ENCODE peak calls at places on chromosomes 6 and 20, in four cellular contexts. One of them, this sample, is unnamed.

GRCh38 chr6:27157461-27158315 is 89.8 kb upstream of the PRSS16 start:
- DNase-seq in A549: peak
- DNase-seq in K562: peak
- DNase-seq in GM12878: peak
- DNase-seq in this sample: peak

GRCh38 chr6:90156861-90157260 is 139.8 kb downstream of the BACH2 start:
- DNase-seq in A549: no peak
- DNase-seq in K562: no peak
- DNase-seq in GM12878: no peak
- DNase-seq in this sample: no peak

GRCh38 chr6:79115557-79115956 is 37.5 kb upstream of the PHIP start:
- DNase-seq in A549: no peak
- DNase-seq in K562: no peak
- DNase-seq in GM12878: no peak
- DNase-seq in this sample: no peak

GRCh38 chr20:19741914-19742313 is 16.1 kb upstream of the RIN2 start:
- DNase-seq in A549: no peak
- DNase-seq in K562: no peak
- DNase-seq in GM12878: no peak
- DNase-seq in this sample: no peak

GRCh38 chr6:139644821-139645220 is 270.4 kb upstream of the CITED2 start:
- DNase-seq in A549: no peak
- DNase-seq in K562: no peak
- DNase-seq in GM12878: no peak
- DNase-seq in this sample: no peak

GRCh38 chr20:62413896-62414481 is 6.9 kb upstream of the CABLES2 start:
- DNase-seq in A549: peak
- DNase-seq in K562: no peak
- DNase-seq in GM12878: no peak
- DNase-seq in this sample: no peak

GRCh38 chr6:107846262-107846795 is 22.2 kb upstream of the SCML4 start:
- DNase-seq in A549: no peak
- DNase-seq in K562: no peak
- DNase-seq in GM12878: no peak
- DNase-seq in this sample: no peak

GRCh38 chr20:10218536-10219451 is at the start of gene SNAP25:
- DNase-seq in A549: peak
- DNase-seq in K562: peak
- DNase-seq in GM12878: no peak
- DNase-seq in this sample: no peak

GRCh38 chr6:24188571-24188970 is 62.6 kb downstream of the NRSN1 start:
- DNase-seq in A549: no peak
- DNase-seq in K562: no peak
- DNase-seq in GM12878: no peak
- DNase-seq in this sample: no peak

GRCh38 chr6:7640607-7641577 is 50.9 kb downstream of the SNRNP48 start:
- DNase-seq in A549: peak
- DNase-seq in K562: no peak
- DNase-seq in GM12878: no peak
- DNase-seq in this sample: peak

GRCh38 chr6:47716207-47716606 is 17.8 kb downstream of the ADGRF4 start:
- DNase-seq in A549: no peak
- DNase-seq in K562: no peak
- DNase-seq in GM12878: no peak
- DNase-seq in this sample: no peak

GRCh38 chr6:3742076-3742425 is 9.5 kb downstream of the PXDC1 start:
- DNase-seq in A549: no peak
- DNase-seq in K562: no peak
- DNase-seq in GM12878: no peak
- DNase-seq in this sample: no peak

GRCh38 chr6:3739311-3739897 is 12.1 kb downstream of the PXDC1 start:
- DNase-seq in A549: no peak
- DNase-seq in K562: no peak
- DNase-seq in GM12878: no peak
- DNase-seq in this sample: no peak

GRCh38 chr6:3741477-3741871 is 10.0 kb downstream of the PXDC1 start:
- DNase-seq in A549: no peak
- DNase-seq in K562: no peak
- DNase-seq in GM12878: no peak
- DNase-seq in this sample: no peak

GRCh38 chr6:3742426-3743344 is 8.8 kb downstream of the PXDC1 start:
- DNase-seq in A549: peak
- DNase-seq in K562: peak
- DNase-seq in GM12878: no peak
- DNase-seq in this sample: peak

DNA sequence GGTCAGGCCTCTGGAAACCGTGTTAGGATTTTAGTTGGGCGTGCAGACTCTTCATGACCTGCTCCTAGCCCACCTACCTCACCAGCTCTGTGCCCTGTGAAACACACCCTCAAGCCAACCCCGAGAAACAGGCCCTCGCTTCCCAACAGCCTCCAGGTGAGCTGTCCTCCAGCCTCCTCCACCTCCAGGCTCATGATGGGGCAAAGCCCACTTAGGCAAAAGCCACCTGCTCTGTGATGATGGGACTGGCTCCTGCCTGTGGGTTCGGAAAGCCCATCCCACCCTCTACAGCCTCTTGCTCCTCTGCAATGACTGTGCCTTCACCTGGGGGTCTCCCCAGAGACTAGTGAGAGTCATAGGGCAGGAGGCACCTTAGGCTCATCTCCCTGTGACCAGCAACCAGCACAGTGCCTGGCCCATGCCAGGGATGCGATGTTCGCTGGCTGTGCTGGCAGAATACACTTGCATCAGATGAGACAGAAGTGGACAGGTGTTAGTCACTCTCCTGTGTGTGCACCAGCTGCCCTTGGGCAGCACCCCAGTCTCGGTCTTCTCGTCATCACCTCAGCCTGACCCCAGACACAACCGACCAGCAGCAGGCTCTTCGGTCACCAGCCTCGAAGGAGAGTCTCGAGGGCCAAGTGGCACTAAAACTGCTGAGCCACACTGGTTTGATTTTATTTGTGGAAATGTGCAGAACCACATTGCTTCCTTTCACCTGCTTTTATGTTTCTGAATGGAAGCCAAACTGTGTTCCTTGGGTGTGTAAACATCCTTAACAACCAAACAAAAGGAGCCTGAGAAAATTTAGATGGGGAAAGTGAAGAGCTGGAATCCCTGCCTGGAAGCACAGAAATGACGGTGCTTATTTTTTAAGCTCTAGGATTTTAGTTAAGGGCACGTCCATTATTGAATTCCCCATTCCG is 10.7 kb downstream of the PXDC1 start:
- DNase-seq in A549: no peak
- DNase-seq in K562: no peak
- DNase-seq in GM12878: no peak
- DNase-seq in this sample: no peak
- TF ChIP-seq POLR2AphosphoS2 in A549: no peak
- TF ChIP-seq POLR2AphosphoS2 in K562: no peak
- TF ChIP-seq POLR2AphosphoS2 in GM12878: no peak
- TF ChIP-seq POLR2AphosphoS2 in this sample: no peak

GRCh38 chr20:56783826-56784225 is 154.7 kb downstream of the TFAP2C start:
- DNase-seq in A549: peak
- DNase-seq in K562: no peak
- DNase-seq in GM12878: no peak
- DNase-seq in this sample: no peak

GRCh38 chr20:56778765-56779195 is 149.7 kb downstream of the TFAP2C start:
- DNase-seq in A549: peak
- DNase-seq in K562: no peak
- DNase-seq in GM12878: no peak
- DNase-seq in this sample: no peak

GRCh38 chr20:56779452-56780143 is 150.5 kb downstream of the TFAP2C start:
- DNase-seq in A549: no peak
- DNase-seq in K562: no peak
- DNase-seq in GM12878: no peak
- DNase-seq in this sample: no peak

GRCh38 chr20:56780266-56780665 is 151.2 kb downstream of the TFAP2C start:
- DNase-seq in A549: no peak
- DNase-seq in K562: no peak
- DNase-seq in GM12878: no peak
- DNase-seq in this sample: no peak

GRCh38 chr20:56781108-56781739 is 152.1 kb downstream of the TFAP2C start:
- DNase-seq in A549: peak
- DNase-seq in K562: no peak
- DNase-seq in GM12878: no peak
- DNase-seq in this sample: no peak
- TF ChIP-seq POLR2AphosphoS2 in A549: no peak
- TF ChIP-seq POLR2AphosphoS2 in K562: no peak
- TF ChIP-seq POLR2AphosphoS2 in GM12878: no peak
- TF ChIP-seq POLR2AphosphoS2 in this sample: no peak

GRCh38 chr6:142011775-142012174 is 121.0 kb upstream of the GJE1 start:
- DNase-seq in A549: no peak
- DNase-seq in K562: no peak
- DNase-seq in GM12878: no peak
- DNase-seq in this sample: no peak

GRCh38 chr6:142011156-142011555 is 121.6 kb upstream of the GJE1 start:
- DNase-seq in A549: no peak
- DNase-seq in K562: no peak
- DNase-seq in GM12878: no peak
- DNase-seq in this sample: no peak

GRCh38 chr6:142009647-142010046 is 123.1 kb upstream of the GJE1 start:
- DNase-seq in A549: no peak
- DNase-seq in K562: peak
- DNase-seq in GM12878: no peak
- DNase-seq in this sample: no peak

GRCh38 chr6:142008016-142008735 is 124.5 kb upstream of the GJE1 start:
- DNase-seq in A549: no peak
- DNase-seq in K562: no peak
- DNase-seq in GM12878: no peak
- DNase-seq in this sample: no peak

GRCh38 chr6:142008776-142009175 is 123.9 kb upstream of the GJE1 start:
- DNase-seq in A549: no peak
- DNase-seq in K562: no peak
- DNase-seq in GM12878: no peak
- DNase-seq in this sample: no peak
- TF ChIP-seq POLR2AphosphoS2 in A549: no peak
- TF ChIP-seq POLR2AphosphoS2 in K562: no peak
- TF ChIP-seq POLR2AphosphoS2 in GM12878: no peak
- TF ChIP-seq POLR2AphosphoS2 in this sample: no peak

GRCh38 chr6:158059108-158059507 is 77.4 kb downstream of the SYNJ2 start:
- DNase-seq in A549: no peak
- DNase-seq in K562: no peak
- DNase-seq in GM12878: no peak
- DNase-seq in this sample: no peak

GRCh38 chr6:158060447-158061360 is 79.0 kb downstream of the SYNJ2 start:
- DNase-seq in A549: peak
- DNase-seq in K562: no peak
- DNase-seq in GM12878: no peak
- DNase-seq in this sample: no peak

GRCh38 chr6:158063736-158064135 is 82.1 kb downstream of the SYNJ2 start:
- DNase-seq in A549: no peak
- DNase-seq in K562: no peak
- DNase-seq in GM12878: no peak
- DNase-seq in this sample: no peak

GRCh38 chr6:158061709-158062461 is 80.2 kb downstream of the SYNJ2 start:
- DNase-seq in A549: no peak
- DNase-seq in K562: no peak
- DNase-seq in GM12878: no peak
- DNase-seq in this sample: no peak

GRCh38 chr6:158061361-158061708 is 79.7 kb downstream of the SYNJ2 start:
- DNase-seq in A549: no peak
- DNase-seq in K562: no peak
- DNase-seq in GM12878: no peak
- DNase-seq in this sample: no peak
- TF ChIP-seq POLR2AphosphoS2 in A549: no peak
- TF ChIP-seq POLR2AphosphoS2 in K562: no peak
- TF ChIP-seq POLR2AphosphoS2 in GM12878: no peak
- TF ChIP-seq POLR2AphosphoS2 in this sample: no peak

GRCh38 chr20:43846516-43846905 is 68.1 kb upstream of the TOX2 start:
- DNase-seq in A549: no peak
- DNase-seq in K562: no peak
- DNase-seq in GM12878: no peak
- DNase-seq in this sample: no peak

GRCh38 chr20:43843965-43844660 is 70.5 kb upstream of the TOX2 start:
- DNase-seq in A549: no peak
- DNase-seq in K562: no peak
- DNase-seq in GM12878: no peak
- DNase-seq in this sample: no peak

GRCh38 chr20:43843096-43843964 is 71.3 kb upstream of the TOX2 start:
- DNase-seq in A549: peak
- DNase-seq in K562: no peak
- DNase-seq in GM12878: no peak
- DNase-seq in this sample: no peak

GRCh38 chr20:43842126-43843020 is 72.3 kb upstream of the TOX2 start:
- DNase-seq in A549: no peak
- DNase-seq in K562: no peak
- DNase-seq in GM12878: no peak
- DNase-seq in this sample: no peak

GRCh38 chr20:43844778-43845614 is 69.7 kb upstream of the TOX2 start:
- DNase-seq in A549: peak
- DNase-seq in K562: no peak
- DNase-seq in GM12878: no peak
- DNase-seq in this sample: no peak
- TF ChIP-seq POLR2AphosphoS2 in A549: no peak
- TF ChIP-seq POLR2AphosphoS2 in K562: no peak
- TF ChIP-seq POLR2AphosphoS2 in GM12878: no peak
- TF ChIP-seq POLR2AphosphoS2 in this sample: no peak

GRCh38 chr6:158707826-158708225 is 58.0 kb downstream of the SYTL3 start:
- DNase-seq in A549: no peak
- DNase-seq in K562: no peak
- DNase-seq in GM12878: no peak
- DNase-seq in this sample: no peak
- TF ChIP-seq POLR2AphosphoS2 in A549: no peak
- TF ChIP-seq POLR2AphosphoS2 in K562: no peak
- TF ChIP-seq POLR2AphosphoS2 in GM12878: no peak
- TF ChIP-seq POLR2AphosphoS2 in this sample: no peak

GRCh38 chr6:112254921-112255320 is 554 bp upstream of the LAMA4 start:
- DNase-seq in A549: no peak
- DNase-seq in K562: no peak
- DNase-seq in GM12878: no peak
- DNase-seq in this sample: no peak
- TF ChIP-seq POLR2AphosphoS2 in A549: no peak
- TF ChIP-seq POLR2AphosphoS2 in K562: no peak
- TF ChIP-seq POLR2AphosphoS2 in GM12878: no peak
- TF ChIP-seq POLR2AphosphoS2 in this sample: no peak

This sample was measured in HepG2.